ENCODE peak calls at places on chromosome 4, in seven cellular contexts. Q is IMR-90, O is GM23248, F is BE2C, U is right atrium auricular region, A is A673, G is fibroblast of pulmonary artery. E is an unnamed sample.

GRCh38 chr4:160352637-160353036 is 1249.8 kb downstream of the RAPGEF2 start:
- DNase-seq in Q (no peak), O (no peak), F (no peak), U (no peak), A (no peak), G (no peak), E (no peak)

GRCh38 chr4:23476514-23477090 is 413.2 kb downstream of the PPARGC1A start:
- DNase-seq in Q (no peak), O (no peak), F (no peak), U (no peak), A (no peak), G (no peak), E (no peak)

GRCh38 chr4:48483777-48484493 is 792 bp downstream of the SLC10A4 start:
- DNase-seq in Q (no peak), O (peak), F (peak), U (no peak), A (no peak), G (no peak), E (no peak)

GRCh38 chr4:1480720-1481119 is 74.5 kb upstream of the NKX1-1 start:
- DNase-seq in Q (no peak), O (no peak), F (no peak), U (no peak), A (no peak), G (no peak), E (no peak)

GRCh38 chr4:73866236-73866635 is 3.0 kb upstream of the CXCL1 start:
- DNase-seq in Q (no peak), O (no peak), F (no peak), U (no peak), A (no peak), G (no peak), E (no peak)

GRCh38 chr4:82984459-82984858 is 26.2 kb downstream of the LIN54 start:
- DNase-seq in Q (peak), O (peak), F (peak), U (no peak), A (peak), G (peak), E (peak)

GRCh38 chr4:19159874-19160273 is 1091.8 kb upstream of the SLIT2 start:
- DNase-seq in Q (no peak), O (no peak), F (no peak), U (no peak), A (no peak), G (no peak), E (no peak)

GRCh38 chr4:153341575-153342090 is 2.9 kb upstream of the MND1 start:
- DNase-seq in Q (peak), O (peak), F (no peak), U (no peak), A (peak), G (peak), E (no peak)

GRCh38 chr4:48032721-48033120 is 16.1 kb downstream of the NIPAL1 start:
- DNase-seq in Q (no peak), O (no peak), F (no peak), U (no peak), A (no peak), G (peak), E (no peak)

GRCh38 chr4:108168213-108168671 is 490 bp downstream of the LEF1 start:
- DNase-seq in Q (peak), O (peak), F (no peak), U (no peak), A (no peak), G (peak), E (no peak)

GRCh38 chr4:19729873-19730735 is 521.6 kb upstream of the SLIT2 start:
- DNase-seq in Q (peak), O (peak), F (no peak), U (no peak), A (peak), G (peak), E (no peak)

GRCh38 chr4:187108846-187109245 is 385.2 kb upstream of the FAT1 start:
- DNase-seq in Q (no peak), O (no peak), F (no peak), U (no peak), A (no peak), G (no peak), E (no peak)

GRCh38 chr4:188008377-188008776 is 12.8 kb downstream of the ZFP42 start:
- DNase-seq in Q (peak), O (peak), F (no peak), U (no peak), A (peak), G (peak), E (peak)

GRCh38 chr4:62881901-62882300 is 1527.3 kb downstream of the TECRL start:
- DNase-seq in Q (no peak), O (no peak), F (no peak), U (no peak), A (no peak), G (no peak), E (no peak)

GRCh38 chr4:152988721-152989553 is 52.8 kb downstream of the FHDC1 start:
- DNase-seq in Q (no peak), O (no peak), F (no peak), U (no peak), A (no peak), G (no peak), E (no peak)

GRCh38 chr4:112852586-112852985 is 196.9 kb upstream of the ANK2 start:
- DNase-seq in Q (no peak), O (peak), F (no peak), U (no peak), A (no peak), G (no peak), E (no peak)

GRCh38 chr4:112857461-112857860 is 192.0 kb upstream of the ANK2 start:
- DNase-seq in Q (peak), O (peak), F (no peak), U (no peak), A (peak), G (peak), E (peak)

GRCh38 chr4:112853662-112854256 is 195.7 kb upstream of the ANK2 start:
- DNase-seq in Q (no peak), O (peak), F (no peak), U (no peak), A (peak), G (peak), E (no peak)

GRCh38 chr4:112855058-112855457 is 194.4 kb upstream of the ANK2 start:
- DNase-seq in Q (no peak), O (peak), F (no peak), U (no peak), A (no peak), G (no peak), E (no peak)

GRCh38 chr4:112854420-112854819 is 195.0 kb upstream of the ANK2 start:
- DNase-seq in Q (no peak), O (no peak), F (no peak), U (no peak), A (no peak), G (no peak), E (no peak)
- H3K4me3 ChIP-seq in Q (no peak), O (no peak), F (no peak), U (no peak), A (no peak), G (no peak), E (no peak)

DNA sequence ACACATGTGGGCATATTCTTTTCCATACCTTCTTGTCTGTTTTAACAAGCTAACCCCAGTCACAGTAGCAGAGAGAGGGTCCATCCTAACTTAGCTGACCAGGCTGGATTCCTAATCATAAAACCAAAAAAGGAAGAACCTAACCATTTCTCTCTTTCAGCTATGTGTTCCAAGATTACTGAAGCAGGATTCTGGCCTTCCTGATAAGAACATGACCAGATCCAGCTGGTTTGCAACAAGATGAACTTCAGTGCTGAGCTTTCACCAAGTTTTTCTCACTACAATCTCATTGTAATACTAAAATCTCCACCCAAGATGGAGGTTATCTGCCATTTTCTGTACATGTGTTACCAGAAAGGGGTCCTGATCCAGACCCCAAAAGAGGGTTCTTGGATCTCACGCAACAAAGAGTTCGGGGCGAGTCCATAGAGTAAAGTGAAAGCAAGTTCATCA is 20.4 kb upstream of the UBA6 start:
- DNase-seq in Q (no peak), O (no peak), F (no peak), U (no peak), A (no peak), G (peak), E (no peak)
- H3K4me3 ChIP-seq in Q (no peak), O (no peak), F (no peak), U (no peak), A (no peak), G (no peak), E (no peak)

GRCh38 chr4:123987408-123987807 is 590.8 kb downstream of the SPRY1 start:
- DNase-seq in Q (no peak), O (peak), F (no peak), U (no peak), A (no peak), G (no peak), E (no peak)

GRCh38 chr4:123980736-123981285 is 584.2 kb downstream of the SPRY1 start:
- DNase-seq in Q (no peak), O (no peak), F (no peak), U (no peak), A (no peak), G (peak), E (no peak)

GRCh38 chr4:123990310-123990709 is 593.7 kb downstream of the SPRY1 start:
- DNase-seq in Q (no peak), O (no peak), F (no peak), U (no peak), A (no peak), G (no peak), E (no peak)

GRCh38 chr4:123984881-123985280 is 588.3 kb downstream of the SPRY1 start:
- DNase-seq in Q (no peak), O (no peak), F (no peak), U (peak), A (no peak), G (no peak), E (no peak)

GRCh38 chr4:123986268-123986798 is 589.7 kb downstream of the SPRY1 start:
- DNase-seq in Q (peak), O (peak), F (no peak), U (peak), A (peak), G (peak), E (peak)
- H3K4me3 ChIP-seq in Q (peak), O (peak), F (no peak), U (no peak), A (no peak), G (no peak), E (no peak)

GRCh38 chr4:98786866-98787265 is 128.5 kb upstream of the TSPAN5 start:
- DNase-seq in Q (peak), O (peak), F (no peak), U (no peak), A (no peak), G (no peak), E (no peak)
- H3K4me3 ChIP-seq in Q (no peak), O (no peak), F (no peak), U (no peak), A (no peak), G (no peak), E (no peak)

DNA sequence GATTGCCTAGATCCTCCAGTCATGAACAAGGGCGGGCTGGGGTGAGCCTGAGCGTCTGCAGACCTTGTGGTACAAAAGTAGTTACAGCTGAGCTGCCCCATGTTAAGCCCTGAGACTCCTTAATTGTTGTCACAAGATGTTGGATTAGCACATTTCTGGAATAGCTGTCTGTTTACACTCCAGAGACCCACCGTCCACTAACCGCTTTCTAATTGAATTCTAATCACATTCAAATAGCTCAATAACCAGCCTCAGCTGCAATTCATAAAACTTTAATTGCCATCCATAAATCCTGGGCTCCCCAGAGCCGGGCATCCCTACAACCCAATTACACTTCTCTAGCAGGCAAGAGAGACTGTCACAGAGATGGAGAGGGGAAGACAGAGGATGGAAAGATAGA is 1.6 kb upstream of the GSX2 start:
- DNase-seq in Q (no peak), O (no peak), F (no peak), U (no peak), A (no peak), G (no peak), E (no peak)
- H3K4me3 ChIP-seq in Q (no peak), O (no peak), F (no peak), U (no peak), A (no peak), G (no peak), E (no peak)

DNA sequence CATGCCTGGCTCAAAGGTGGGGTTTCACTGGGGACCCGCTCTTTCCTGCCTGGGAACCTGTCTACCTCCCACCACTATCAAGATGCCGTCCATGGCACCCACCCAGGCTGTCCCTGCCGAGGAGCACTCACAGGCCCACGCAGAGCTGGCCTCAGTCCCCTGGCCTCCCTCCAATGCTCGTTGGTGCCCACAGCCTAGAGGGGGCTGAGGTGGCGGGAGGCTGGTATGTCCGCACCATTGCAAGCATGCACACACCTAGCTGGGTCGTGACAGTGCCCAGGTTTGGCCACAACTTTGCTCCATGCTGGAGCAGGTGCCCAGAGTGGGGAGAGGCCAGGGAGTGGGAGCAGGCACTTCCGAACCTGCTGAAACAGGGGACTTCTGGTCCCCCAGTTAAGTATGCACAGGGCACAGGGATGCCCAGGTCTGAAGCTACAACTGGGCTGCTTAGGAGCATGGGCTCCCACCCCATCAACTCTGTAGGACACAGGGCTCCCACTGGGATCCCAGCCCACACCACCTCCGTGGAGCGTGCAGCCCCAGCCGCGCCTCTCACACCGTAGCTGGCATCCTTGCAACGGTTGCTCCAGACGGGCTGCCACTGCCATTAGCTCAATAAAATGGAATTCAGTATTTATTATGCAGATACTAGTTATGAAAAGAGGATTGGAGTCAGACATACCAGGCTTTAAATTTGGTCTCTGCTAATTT is 1376.1 kb upstream of the TENM3 start:
- DNase-seq in Q (no peak), O (no peak), F (no peak), U (no peak), A (no peak), G (no peak), E (no peak)
- H3K4me3 ChIP-seq in Q (no peak), O (no peak), F (no peak), U (no peak), A (no peak), G (no peak), E (no peak)

GRCh38 chr4:169267070-169267469 is 3.7 kb downstream of the SH3RF1 start:
- DNase-seq in Q (no peak), O (no peak), F (no peak), U (no peak), A (no peak), G (no peak), E (no peak)
- H3K4me3 ChIP-seq in Q (no peak), O (peak), F (no peak), U (no peak), A (no peak), G (peak), E (no peak)

DNA sequence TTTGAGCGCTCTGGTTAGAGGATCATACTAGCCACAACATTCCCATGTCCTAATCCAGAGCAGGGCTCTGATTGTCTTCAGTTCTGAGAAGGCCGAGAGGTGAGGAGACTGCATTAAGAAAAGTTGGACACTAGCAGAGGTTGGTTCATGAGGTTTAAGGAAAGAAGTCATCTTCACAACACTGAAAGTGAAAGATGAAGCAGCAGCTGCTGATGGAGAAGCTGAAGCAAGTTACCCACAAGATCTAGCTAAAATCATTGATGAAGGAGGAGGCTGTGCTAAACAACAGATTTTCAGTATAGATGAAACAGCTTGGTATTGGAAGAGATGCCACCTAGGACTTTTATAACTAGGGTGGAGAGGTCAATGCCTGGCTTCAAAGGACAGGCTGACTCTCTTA is 36.8 kb downstream of the RAP1GDS1 start:
- DNase-seq in Q (no peak), O (no peak), F (no peak), U (no peak), A (no peak), G (no peak), E (no peak)
- H3K4me3 ChIP-seq in Q (no peak), O (no peak), F (no peak), U (no peak), A (no peak), G (no peak), E (no peak)

E was measured in skeletal muscle cell.